ENCODE peak calls at places on chromosomes 5 and 9, in four cellular contexts. X, E, K and P are unnamed samples.

GRCh38 chr5:144177548-144177947 is 6.9 kb downstream of the KCTD16 start:
- DNase-seq in X (no peak), E (no peak), K (no peak), P (no peak)

GRCh38 chr9:77015291-77016048 is 4.0 kb upstream of the FOXB2 start:
- DNase-seq in X (no peak), E (no peak), K (no peak), P (no peak)

GRCh38 chr5:113682497-113683136 is 169.1 kb downstream of the YTHDC2 start:
- DNase-seq in X (no peak), E (no peak), K (no peak), P (no peak)

GRCh38 chr9:94568972-94569712 is 14.3 kb downstream of the PCAT7 start:
- DNase-seq in X (no peak), E (no peak), K (no peak), P (no peak)

GRCh38 chr5:66527478-66527877 is 68.7 kb upstream of the MAST4 start:
- DNase-seq in X (no peak), E (no peak), K (no peak), P (no peak)

GRCh38 chr9:35164711-35165110 is 2.9 kb downstream of the UNC13B start:
- DNase-seq in X (no peak), E (no peak), K (no peak), P (no peak)

GRCh38 chr9:129319938-129320481 is 141.9 kb upstream of the IER5L start:
- DNase-seq in X (no peak), E (peak), K (no peak), P (no peak)

GRCh38 chr9:126295082-126295477 is 31.5 kb upstream of the MVB12B start:
- DNase-seq in X (no peak), E (no peak), K (no peak), P (no peak)

GRCh38 chr5:176732736-176733585 is 77.4 kb upstream of the UNC5A start:
- DNase-seq in X (no peak), E (no peak), K (peak), P (no peak)

GRCh38 chr9:113274474-113275146 is 762 bp downstream of the CDC26 start:
- DNase-seq in X (peak), E (no peak), K (no peak), P (no peak)

GRCh38 chr9:35754264-35754663 is at the start of gene MSMP:
- DNase-seq in X (no peak), E (no peak), K (no peak), P (no peak)

GRCh38 chr9:137972355-137972987 is 94.9 kb downstream of the CACNA1B start:
- DNase-seq in X (no peak), E (no peak), K (peak), P (no peak)

GRCh38 chr5:5699062-5699461 is 276.6 kb downstream of the ICE1 start:
- DNase-seq in X (no peak), E (no peak), K (no peak), P (no peak)

GRCh38 chr5:68528877-68529276 is 313.3 kb downstream of the PIK3R1 start:
- DNase-seq in X (no peak), E (no peak), K (no peak), P (no peak)

GRCh38 chr9:37760416-37761165 is 7.0 kb downstream of the TRMT10B start:
- DNase-seq in X (no peak), E (no peak), K (no peak), P (peak)

GRCh38 chr5:135319928-135320606 is 79.0 kb downstream of the MACROH2A1 start:
- DNase-seq in X (no peak), E (peak), K (no peak), P (no peak)

GRCh38 chr5:108387756-108388155 is 5.9 kb upstream of the FBXL17 start:
- DNase-seq in X (no peak), E (no peak), K (no peak), P (no peak)

GRCh38 chr9:2817987-2818386 is 25.9 kb downstream of the PUM3 start:
- DNase-seq in X (no peak), E (no peak), K (no peak), P (peak)

GRCh38 chr5:34844999-34845398 is 6.0 kb downstream of the TTC23L start:
- DNase-seq in X (no peak), E (no peak), K (no peak), P (no peak)

GRCh38 chr5:68562308-68562707 is 346.8 kb downstream of the PIK3R1 start:
- DNase-seq in X (no peak), E (peak), K (peak), P (peak)

GRCh38 chr9:70438341-70438924 is 24.0 kb upstream of the KLF9 start:
- DNase-seq in X (peak), E (peak), K (no peak), P (no peak)

GRCh38 chr5:138542120-138542955 is 698 bp downstream of the ETF1 start:
- DNase-seq in X (no peak), E (peak), K (no peak), P (no peak)

GRCh38 chr5:6328173-6328572 is 50.2 kb downstream of the MED10 start:
- DNase-seq in X (no peak), E (no peak), K (no peak), P (no peak)

GRCh38 chr5:111668713-111669112 is 88.3 kb downstream of the NREP start:
- DNase-seq in X (no peak), E (no peak), K (no peak), P (no peak)

GRCh38 chr5:147411612-147412310 is 98.1 kb downstream of the DPYSL3 start:
- DNase-seq in X (no peak), E (no peak), K (no peak), P (no peak)

GRCh38 chr5:11531805-11532204 is 372.4 kb downstream of the CTNND2 start:
- DNase-seq in X (no peak), E (no peak), K (no peak), P (no peak)

GRCh38 chr5:142881076-142881466 is 110.9 kb downstream of the ARHGAP26 start:
- DNase-seq in X (no peak), E (no peak), K (no peak), P (peak)

GRCh38 chr9:132846109-132846917 is 31.8 kb downstream of the AK8 start:
- DNase-seq in X (no peak), E (no peak), K (no peak), P (no peak)

GRCh38 chr5:74429495-74429894 is 211.0 kb downstream of the ENC1 start:
- DNase-seq in X (no peak), E (no peak), K (no peak), P (no peak)

GRCh38 chr9:114170792-114171461 is 15.6 kb downstream of the COL27A1 start:
- DNase-seq in X (no peak), E (no peak), K (peak), P (no peak)

GRCh38 chr9:137719194-137719593 is 100.4 kb downstream of the EHMT1 start:
- DNase-seq in X (no peak), E (no peak), K (no peak), P (no peak)

GRCh38 chr5:74432240-74432639 is 208.3 kb downstream of the ENC1 start:
- DNase-seq in X (no peak), E (peak), K (no peak), P (no peak)

GRCh38 chr5:36985387-36985786 is 108.8 kb downstream of the NIPBL start:
- DNase-seq in X (no peak), E (no peak), K (no peak), P (no peak)

GRCh38 chr5:154756203-154756870 is 1.2 kb downstream of the LARP1 start:
- DNase-seq in X (no peak), E (peak), K (peak), P (no peak)

GRCh38 chr9:2336055-2336454 is 285.5 kb upstream of the VLDLR start:
- DNase-seq in X (no peak), E (no peak), K (no peak), P (no peak)

GRCh38 chr9:123044556-123044955 is 11.1 kb downstream of the GPR21 start:
- DNase-seq in X (no peak), E (no peak), K (no peak), P (peak)

GRCh38 chr5:175597718-175598117 is 60.2 kb upstream of the HRH2 start:
- DNase-seq in X (no peak), E (peak), K (no peak), P (no peak)

GRCh38 chr9:107548298-107549142 is 59.0 kb upstream of the KLF4 start:
- DNase-seq in X (peak), E (no peak), K (no peak), P (peak)

GRCh38 chr5:82717734-82718133 is 359.5 kb downstream of the TMEM167A start:
- DNase-seq in X (no peak), E (no peak), K (no peak), P (no peak)

GRCh38 chr5:139642891-139643871 is 5.0 kb upstream of the CXXC5 start:
- DNase-seq in X (no peak), E (peak), K (peak), P (no peak)
- H3K27ac ChIP-seq in X (peak), E (peak), K (no peak), P (no peak)

DNA sequence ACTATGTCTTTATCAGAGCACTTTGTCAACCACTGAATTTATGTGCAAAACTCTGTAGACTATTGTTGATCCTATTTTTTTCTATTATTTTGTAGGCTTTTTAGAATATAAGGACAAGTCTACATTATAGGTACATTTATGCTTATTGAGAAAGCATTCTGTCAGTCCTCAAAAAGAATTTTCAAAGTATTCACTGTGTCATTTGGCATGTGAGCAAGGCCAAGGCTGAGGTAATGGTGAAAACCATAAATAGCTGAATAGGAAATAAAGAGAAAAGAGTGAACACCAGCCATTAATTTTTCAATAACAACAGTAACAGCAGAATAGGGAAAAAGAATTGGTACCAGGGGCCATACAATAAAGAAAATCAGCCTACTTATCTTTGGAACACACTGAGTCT is 21.0 kb downstream of the SKIC3 start:
- DNase-seq in X (no peak), E (no peak), K (no peak), P (no peak)
- H3K4me3 ChIP-seq in X (no peak), E (no peak), K (no peak), P (no peak)

DNA sequence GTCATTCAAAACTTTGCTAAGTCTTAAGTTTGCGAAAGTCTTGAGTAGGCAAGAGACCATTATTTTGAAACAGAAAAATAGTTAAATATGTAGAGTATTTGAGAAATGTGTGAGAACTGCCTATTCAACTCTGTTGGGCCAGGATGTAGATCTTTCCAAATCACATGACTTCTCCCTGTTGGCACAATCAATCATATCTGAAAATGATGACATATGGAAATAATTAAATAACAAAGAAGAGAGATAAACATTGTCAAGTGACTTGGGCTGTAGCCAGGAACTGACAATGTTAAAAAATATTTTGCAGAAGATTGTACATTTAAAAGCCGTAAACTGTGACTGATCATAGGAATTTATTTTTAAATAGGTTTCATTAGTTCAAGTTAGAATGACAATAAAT is 104.6 kb upstream of the IL6ST start:
- DNase-seq in X (no peak), E (no peak), K (no peak), P (no peak)
- H3K27ac ChIP-seq in X (peak), E (no peak), K (no peak), P (no peak)

GRCh38 chr9:131397100-131397790 is 3.4 kb downstream of the PRRC2B start:
- DNase-seq in X (no peak), E (peak), K (no peak), P (no peak)

GRCh38 chr9:131400627-131401026 is 6.7 kb downstream of the PRRC2B start:
- DNase-seq in X (no peak), E (no peak), K (no peak), P (no peak)

GRCh38 chr9:131402073-131402472 is 8.2 kb downstream of the PRRC2B start:
- DNase-seq in X (no peak), E (no peak), K (no peak), P (no peak)

GRCh38 chr9:131398204-131398603 is 4.3 kb downstream of the PRRC2B start:
- DNase-seq in X (no peak), E (peak), K (no peak), P (no peak)

GRCh38 chr9:131399972-131400371 is 6.1 kb downstream of the PRRC2B start:
- DNase-seq in X (no peak), E (no peak), K (no peak), P (no peak)
- H3K4me3 ChIP-seq in X (no peak), E (no peak), K (no peak), P (no peak)

GRCh38 chr5:78726003-78726402 is 77.4 kb upstream of the LHFPL2 start:
- DNase-seq in X (no peak), E (no peak), K (no peak), P (no peak)
- H3K27ac ChIP-seq in X (peak), E (no peak), K (no peak), P (no peak)

GRCh38 chr9:117374076-117374740 is 40.6 kb downstream of the ASTN2 start:
- DNase-seq in X (no peak), E (no peak), K (no peak), P (no peak)
- H3K4me3 ChIP-seq in X (no peak), E (no peak), K (no peak), P (no peak)

GRCh38 chr9:130651752-130652151 is 12.6 kb upstream of the PRDM12 start:
- DNase-seq in X (no peak), E (no peak), K (no peak), P (no peak)
- H3K27ac ChIP-seq in X (no peak), E (no peak), K (no peak), P (no peak)

GRCh38 chr9:16871358-16872151 is 1.1 kb upstream of the BNC2 start:
- DNase-seq in X (peak), E (peak), K (peak), P (no peak)
- H3K4me3 ChIP-seq in X (peak), E (peak), K (peak), P (peak)